ENCODE peak calls at places on chromosomes 3 and 15, in seven cellular contexts. B is neuronal stem cell; D is stimulated activated CD4-positive, alpha-beta T cell treated with anti-CD3 and anti-CD28 coated beads, Interleukin-2, amount 100 ng/mL, for 48 hours; R is GM20000; H is GM13976; G is C1 segment of cervical spinal cord; S is NCI-H1436. P is an unnamed sample.

GRCh38 chr3:45606991-45607712 is 12.6 kb downstream of the LIMD1 start:
- DNase-seq in H (no peak), B (no peak), S (no peak), D (no peak), G (no peak), R (no peak), P (no peak)

GRCh38 chr15:90666135-90666909 is 50.8 kb upstream of the BLM start:
- DNase-seq in D (no peak), R (no peak), S (no peak), H (no peak), B (no peak), G (no peak), P (no peak)

GRCh38 chr15:50791537-50791885 is 26.0 kb upstream of the SPPL2A start:
- DNase-seq in R (no peak), H (no peak), G (no peak), B (no peak), S (no peak), D (no peak), P (no peak)

GRCh38 chr15:65939901-65940617 is 70.8 kb downstream of the RAB11A start:
- DNase-seq in G (no peak), H (no peak), B (no peak), D (no peak), S (peak), R (no peak), P (no peak)

GRCh38 chr3:37816271-37816670 is 45.4 kb upstream of the CTDSPL start:
- DNase-seq in B (no peak), G (no peak), D (no peak), S (no peak), R (no peak), H (no peak), P (no peak)

GRCh38 chr3:100103558-100104441 is 10.5 kb downstream of the FILIP1L start:
- DNase-seq in H (peak), R (peak), G (no peak), D (no peak), B (no peak), S (no peak), P (no peak)

GRCh38 chr3:19543212-19543841 is 390.7 kb downstream of the EFHB start:
- DNase-seq in D (no peak), H (peak), S (peak), R (peak), B (peak), G (no peak), P (peak)

GRCh38 chr3:45689787-45690145 is 570 bp downstream of the SACM1L start:
- DNase-seq in B (no peak), S (no peak), H (no peak), G (no peak), D (no peak), R (no peak), P (no peak)

GRCh38 chr3:71010731-71011455 is 572.6 kb downstream of the FOXP1 start:
- DNase-seq in R (peak), D (peak), G (no peak), S (no peak), B (no peak), H (peak), P (peak)

GRCh38 chr3:59248976-59249375 is 199.2 kb upstream of the CFAP20DC start:
- DNase-seq in B (no peak), H (no peak), S (no peak), R (no peak), D (no peak), G (peak), P (no peak)

GRCh38 chr3:130820976-130821375 is 72.9 kb upstream of the ATP2C1 start:
- DNase-seq in G (no peak), D (no peak), R (no peak), B (no peak), H (no peak), S (no peak), P (peak)

GRCh38 chr15:90868261-90868689 is at the start of gene FURIN:
- DNase-seq in R (no peak), G (no peak), S (no peak), D (no peak), B (no peak), H (no peak), P (no peak)

GRCh38 chr3:129230311-129231019 is 18.9 kb upstream of the COPG1 start:
- DNase-seq in B (no peak), R (no peak), H (no peak), D (no peak), G (no peak), S (no peak), P (peak)

GRCh38 chr15:91291673-91292072 is 191.6 kb downstream of the SV2B start:
- DNase-seq in D (no peak), S (no peak), B (no peak), R (peak), H (peak), G (no peak), P (peak)